ENCODE peak calls at places on chromosome 15, in nine cellular contexts. O is activated CD4-positive, alpha-beta T cell treated with anti-CD3 and anti-CD28 coated beads for 4 hours; R is Right ventricle myocardium superior; D is HuH-7; P is T-helper 2 cell; A is T-cell; I is mesenchymal stem cell; C is substantia nigra; G is epithelial cell of esophagus. T is an unnamed sample.
A peak's percentile ranks its signal among the peaks of the same experiment; 100 is the strongest.

GRCh38 chr15:39624806-39625205 is 43.9 kb downstream of the THBS1 start:
- DNase-seq in R (peak; percentile 64), D (no peak), G (peak; percentile 80), I (peak; percentile 94), O (peak; percentile 59), C (no peak), P (no peak), A (peak; percentile 54), T (no peak)

GRCh38 chr15:98807262-98807661 is 158.9 kb downstream of the IGF1R start:
- DNase-seq in P (no peak), I (peak; percentile 76), R (no peak), A (no peak), G (no peak), O (no peak), D (no peak), C (no peak), T (no peak)

GRCh38 chr15:67862771-67863441 is 23.1 kb upstream of the RNU6-1 start:
- DNase-seq in G (no peak), P (no peak), I (no peak), R (no peak), C (no peak), O (no peak), D (no peak), A (no peak), T (no peak)

GRCh38 chr15:80264031-80264430 is 12.0 kb upstream of the CTXND1 start:
- DNase-seq in I (peak; percentile 18), P (no peak), A (no peak), O (no peak), G (peak; percentile 27), C (no peak), R (no peak), D (no peak), T (no peak)

GRCh38 chr15:69526696-69527095 is 74.1 kb downstream of the RPLP1 start:
- DNase-seq in G (no peak), C (no peak), I (no peak), A (no peak), O (no peak), P (no peak), R (no peak), D (no peak), T (no peak)

GRCh38 chr15:98085003-98085639 is 124.6 kb downstream of the ARRDC4 start:
- DNase-seq in I (peak; percentile 56), D (peak; percentile 26), C (no peak), A (no peak), P (no peak), O (peak; percentile 5), R (no peak), G (peak; percentile 84), T (peak; percentile 33)

GRCh38 chr15:98077186-98077585 is 116.7 kb downstream of the ARRDC4 start:
- DNase-seq in P (no peak), C (no peak), I (no peak), O (no peak), A (no peak), G (peak; percentile 42), D (no peak), R (peak; percentile 51), T (no peak)

GRCh38 chr15:28885630-28886430 is at the start of gene APBA2:
- DNase-seq in A (peak; percentile 57), O (peak; percentile 48), I (peak; percentile 41), P (no peak), C (no peak), D (no peak), G (peak; percentile 57), R (no peak), T (peak; percentile 49)

GRCh38 chr15:33592864-33593263 is 282.1 kb downstream of the RYR3 start:
- DNase-seq in P (no peak), I (no peak), R (no peak), G (no peak), C (no peak), A (no peak), O (no peak), D (no peak), T (no peak)

GRCh38 chr15:89401636-89402252 is 67.1 kb upstream of the POLG start:
- DNase-seq in C (no peak), A (no peak), I (peak; percentile 87), P (no peak), R (no peak), D (no peak), G (peak; percentile 74), O (no peak), T (no peak)

GRCh38 chr15:82572311-82572710 is 32.1 kb upstream of the RPS17 start:
- DNase-seq in C (no peak), A (no peak), R (no peak), P (no peak), I (peak; percentile 4), G (peak; percentile 34), D (no peak), O (no peak), T (no peak)

GRCh38 chr15:71397377-71397776 is 282.1 kb downstream of the THSD4 start:
- DNase-seq in O (no peak), A (no peak), R (no peak), I (no peak), G (peak; percentile 30), D (no peak), C (no peak), P (no peak), T (no peak)

GRCh38 chr15:89367485-89368451 is 33.1 kb upstream of the POLG start:
- DNase-seq in D (no peak), A (no peak), P (no peak), R (no peak), O (no peak), C (peak; percentile 45), G (peak; percentile 43), I (no peak), T (peak; percentile 50)

GRCh38 chr15:62464705-62465104 is 299.6 kb upstream of the C2CD4B start:
- DNase-seq in I (no peak), A (no peak), O (no peak), G (no peak), R (no peak), D (no peak), C (no peak), P (no peak), T (no peak)

GRCh38 chr15:64144565-64145281 is 6.8 kb upstream of the SNX22 start:
- DNase-seq in D (no peak), P (no peak), O (no peak), C (peak; percentile 51), I (no peak), A (no peak), R (peak; percentile 29), G (no peak), T (no peak)

GRCh38 chr15:91456921-91457320 is 356.9 kb downstream of the SV2B start:
- DNase-seq in P (no peak), I (no peak), G (peak; percentile 40), A (no peak), O (no peak), D (no peak), R (no peak), C (no peak), T (no peak)

GRCh38 chr15:71275098-71275497 is 159.8 kb downstream of the THSD4 start:
- DNase-seq in D (no peak), C (no peak), A (no peak), I (peak; percentile 78), O (no peak), P (no peak), G (peak; percentile 84), R (no peak), T (no peak)

GRCh38 chr15:67049351-67050044 is 15.9 kb upstream of the SMAD3 start:
- DNase-seq in I (peak; percentile 93), R (no peak), D (no peak), A (no peak), G (peak; percentile 93), C (no peak), P (no peak), O (no peak), T (no peak)

GRCh38 chr15:43516801-43517353 is 531 bp upstream of the MAP1A start:
- DNase-seq in I (peak; percentile 76), D (no peak), G (no peak), P (no peak), C (no peak), O (no peak), R (no peak), A (no peak), T (no peak)

GRCh38 chr15:25862087-25862468 is 1.0 kb downstream of the ATP10A start:
- DNase-seq in R (no peak), O (no peak), C (no peak), A (no peak), I (no peak), D (no peak), P (no peak), G (no peak), T (no peak)

GRCh38 chr15:82177291-82178010 is 85.1 kb downstream of the EFL1 start:
- DNase-seq in P (no peak), A (no peak), R (no peak), I (peak; percentile 64), C (no peak), O (no peak), D (no peak), G (peak; percentile 67), T (no peak)

GRCh38 chr15:62165793-62166380 is 802 bp upstream of the C2CD4B start:
- DNase-seq in I (no peak), P (no peak), G (no peak), O (no peak), D (no peak), A (no peak), R (no peak), C (no peak), T (no peak)

GRCh38 chr15:52527898-52528464 is 699 bp downstream of the MYO5A start:
- DNase-seq in P (no peak), C (no peak), R (no peak), G (peak; percentile 62), D (peak; percentile 40), A (peak; percentile 22), I (peak; percentile 35), O (peak; percentile 48), T (no peak)

GRCh38 chr15:75720787-75721461 is 8.3 kb upstream of the CSPG4 start:
- DNase-seq in G (peak; percentile 90), O (no peak), C (no peak), D (peak; percentile 60), R (peak; percentile 73), P (no peak), A (no peak), I (peak; percentile 30), T (no peak)

GRCh38 chr15:85542895-85543331 is 162.5 kb downstream of the AKAP13 start:
- DNase-seq in P (no peak), G (peak; percentile 67), O (no peak), C (no peak), D (no peak), R (no peak), I (no peak), A (no peak), T (no peak)

GRCh38 chr15:83289160-83289559 is 4.7 kb upstream of the BNC1 start:
- DNase-seq in I (no peak), R (no peak), C (no peak), O (no peak), A (no peak), P (no peak), D (no peak), G (peak; percentile 53), T (no peak)

GRCh38 chr15:64009798-64010241 is 36.5 kb downstream of the DAPK2 start:
- DNase-seq in I (no peak), D (no peak), R (no peak), P (no peak), G (peak; percentile 87), O (peak; percentile 65), A (peak; percentile 17), C (no peak), T (no peak)

GRCh38 chr15:92907880-92908279 is 7.8 kb downstream of the CHD2 start:
- DNase-seq in D (no peak), I (peak; percentile 91), A (no peak), O (peak; percentile 54), R (no peak), P (no peak), C (no peak), G (peak; percentile 81), T (no peak)

GRCh38 chr15:35054380-35054779 is 30.7 kb downstream of the NANOGP8 start:
- DNase-seq in I (no peak), A (no peak), D (no peak), P (no peak), C (no peak), G (peak; percentile 63), O (no peak), R (no peak), T (no peak)

GRCh38 chr15:94097567-94097966 is 133.8 kb upstream of the MCTP2 start:
- DNase-seq in R (no peak), P (no peak), D (no peak), A (no peak), O (no peak), I (peak; percentile 78), C (no peak), G (no peak), T (no peak)

GRCh38 chr15:41881925-41882688 is 11.7 kb downstream of the SPTBN5 start:
- DNase-seq in P (no peak), I (no peak), R (peak; percentile 70), G (no peak), D (no peak), C (no peak), O (peak; percentile 19), A (no peak), T (no peak)

T was measured in neural crest cell.